ENCODE peak calls at places on chromosomes 13 and 19, in eight cellular contexts. B is mammary epithelial cell, J is neural progenitor cell, C is psoas muscle, K is endodermal cell, F is right cardiac atrium, V is IMR-90, H is H9. S is an unnamed sample.

GRCh38 chr19:1425902-1426301 is 12.3 kb upstream of the RPS15 start:
- DNase-seq in B (no peak), J (no peak), C (no peak), K (no peak), F (no peak), V (no peak), H (no peak), S (no peak)

GRCh38 chr13:98142427-98143156 is at the start of gene FARP1:
- DNase-seq in B (peak; percentile 77), J (peak; percentile 94), C (peak; percentile 81), K (peak; percentile 89), F (peak; percentile 71), V (peak; percentile 65), H (peak; percentile 78), S (peak; percentile 88)

GRCh38 chr19:2045501-2046045 is 5.5 kb downstream of the MKNK2 start:
- DNase-seq in B (no peak), J (no peak), C (peak; percentile 84), K (no peak), F (no peak), V (no peak), H (no peak), S (no peak)

GRCh38 chr13:32023698-32024097 is 7.9 kb upstream of the FRY start:
- DNase-seq in B (no peak), J (no peak), C (no peak), K (no peak), F (no peak), V (no peak), H (no peak), S (no peak)

GRCh38 chr19:42244452-42245220 is 2.2 kb upstream of the GSK3A start:
- DNase-seq in B (peak; percentile 90), J (peak; percentile 97), C (peak; percentile 95), K (peak; percentile 98), F (peak; percentile 94), V (peak; percentile 93), H (peak; percentile 97), S (peak; percentile 92)

GRCh38 chr19:46985532-46986415 is 33.9 kb upstream of the NPAS1 start:
- DNase-seq in B (no peak), J (no peak), C (no peak), K (peak; percentile 63), F (no peak), V (no peak), H (no peak), S (no peak)

GRCh38 chr19:48731452-48731851 is 9.0 kb downstream of the RASIP1 start:
- DNase-seq in B (no peak), J (no peak), C (no peak), K (no peak), F (no peak), V (no peak), H (no peak), S (no peak)

GRCh38 chr19:36046443-36047050 is 7.5 kb downstream of the THAP8 start:
- DNase-seq in B (no peak), J (no peak), C (no peak), K (no peak), F (no peak), V (no peak), H (no peak), S (no peak)

GRCh38 chr13:34993470-34993869 is 51.4 kb downstream of the NBEA start:
- DNase-seq in B (peak; percentile 1), J (no peak), C (no peak), K (no peak), F (no peak), V (no peak), H (no peak), S (no peak)

GRCh38 chr19:47541507-47541906 is 26.6 kb upstream of the NAPA start:
- DNase-seq in B (no peak), J (no peak), C (no peak), K (no peak), F (no peak), V (no peak), H (no peak), S (no peak)

GRCh38 chr13:27293873-27294515 is 23.4 kb downstream of the RASL11A start:
- DNase-seq in B (no peak), J (no peak), C (no peak), K (no peak), F (no peak), V (no peak), H (no peak), S (no peak)

GRCh38 chr13:41332829-41333228 is 21.8 kb downstream of the NAA16 start:
- DNase-seq in B (no peak), J (no peak), C (no peak), K (no peak), F (no peak), V (no peak), H (no peak), S (no peak)
- H3K27ac ChIP-seq in B (no peak overlapping the region), J (no peak overlapping the region), C (peak overlapping the region; percentile 75), K (no peak overlapping the region), F (no peak overlapping the region), V (no peak overlapping the region), H (no peak overlapping the region), S (peak overlapping the region; percentile 51)

GRCh38 chr19:51060973-51061372 is 3.9 kb downstream of the KLK13 start:
- DNase-seq in B (no peak), J (no peak), C (no peak), K (no peak), F (no peak), V (no peak), H (no peak), S (no peak)
- H3K27ac ChIP-seq in B (no peak overlapping the region), J (no peak overlapping the region), C (no peak overlapping the region), K (no peak overlapping the region), F (no peak overlapping the region), V (no peak overlapping the region), H (no peak overlapping the region), S (no peak overlapping the region)

DNA sequence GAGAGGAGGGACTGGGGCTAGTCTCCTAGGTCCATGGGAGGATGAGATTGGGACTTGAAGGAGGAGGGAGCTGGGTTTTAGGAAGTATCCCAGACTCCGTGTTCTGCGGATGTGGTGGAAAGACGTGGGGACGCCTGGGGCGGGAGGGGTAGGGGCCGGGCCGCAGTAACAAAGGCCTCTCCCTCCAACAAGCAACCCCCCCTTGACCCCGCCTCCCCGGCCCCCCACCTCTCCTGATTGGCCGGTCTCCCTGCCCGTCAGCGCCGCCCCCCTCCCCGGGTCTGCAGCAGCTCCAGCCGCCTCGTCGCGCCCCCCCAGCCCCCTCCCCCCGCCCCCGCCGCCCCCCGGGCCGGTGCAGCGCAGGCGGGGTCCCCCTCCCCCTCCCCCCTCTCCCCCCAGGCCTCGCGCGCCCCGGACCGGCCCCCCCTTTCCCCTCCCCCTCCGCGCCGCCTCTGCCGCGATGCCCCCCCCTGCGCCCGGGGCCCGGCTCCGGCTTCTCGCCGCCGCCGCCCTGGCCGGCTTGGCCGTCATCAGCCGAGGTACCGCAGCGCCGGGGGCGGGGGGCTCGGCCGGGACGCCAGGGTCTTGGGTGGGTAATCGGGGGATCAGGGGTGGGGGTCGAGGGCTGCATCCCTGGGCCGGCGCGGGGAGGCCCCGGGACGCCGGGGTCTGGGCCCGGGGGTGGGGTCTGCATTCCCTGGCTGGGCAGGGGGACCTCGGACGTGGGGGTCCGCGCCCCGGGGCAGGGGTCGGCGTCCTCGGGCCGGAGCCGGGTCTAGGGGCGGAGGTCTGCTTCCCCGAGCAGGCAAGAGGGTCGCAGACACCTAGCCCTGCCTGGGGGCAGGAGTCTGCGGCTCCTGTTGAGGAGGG is at the start of gene IGLON5:
- DNase-seq in B (no peak), J (peak; percentile 67), C (no peak), K (peak; percentile 88), F (no peak), V (no peak), H (peak; percentile 71), S (no peak)
- H3K27ac ChIP-seq in B (no peak within 1 kb of the TSS), J (no peak within 1 kb of the TSS), C (no peak within 1 kb of the TSS), K (peak within 1 kb of the TSS; percentile 53), F (no peak within 1 kb of the TSS), V (no peak within 1 kb of the TSS), H (no peak within 1 kb of the TSS), S (no peak within 1 kb of the TSS)

GRCh38 chr13:50358715-50359367 is 343.6 kb downstream of the KCNRG start:
- DNase-seq in B (no peak), J (no peak), C (no peak), K (no peak), F (no peak), V (no peak), H (no peak), S (no peak)

GRCh38 chr13:50358221-50358620 is 343.0 kb downstream of the KCNRG start:
- DNase-seq in B (no peak), J (no peak), C (no peak), K (no peak), F (no peak), V (no peak), H (no peak), S (no peak)

GRCh38 chr13:50357586-50358118 is 342.4 kb downstream of the KCNRG start:
- DNase-seq in B (peak; percentile 61), J (no peak), C (no peak), K (no peak), F (peak; percentile 46), V (peak; percentile 93), H (no peak), S (no peak)

GRCh38 chr13:50355797-50356196 is 340.6 kb downstream of the KCNRG start:
- DNase-seq in B (no peak), J (no peak), C (no peak), K (no peak), F (no peak), V (no peak), H (no peak), S (no peak)

DNA sequence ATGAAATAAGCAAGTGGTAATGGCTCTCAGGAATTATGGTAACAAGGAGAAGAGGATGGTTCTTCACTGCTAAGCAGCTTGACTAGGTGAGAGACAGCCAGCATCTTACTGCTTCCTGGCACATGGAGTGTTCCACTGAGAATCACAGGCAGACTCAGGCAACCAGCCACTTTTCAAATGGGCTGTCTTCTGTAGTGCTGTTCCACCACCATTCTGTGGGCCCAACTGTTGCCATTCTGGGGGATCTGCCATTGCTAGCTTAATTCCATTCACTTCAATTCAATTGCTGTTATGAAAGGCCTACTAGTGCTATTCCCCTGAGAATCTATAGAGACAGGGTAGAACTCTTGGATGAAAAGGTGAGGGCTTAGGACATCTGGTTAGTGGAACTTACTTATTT is 341.9 kb downstream of the KCNRG start:
- DNase-seq in B (no peak), J (no peak), C (no peak), K (no peak), F (no peak), V (no peak), H (no peak), S (no peak)
- H3K27ac ChIP-seq in B (no peak overlapping the region), J (no peak overlapping the region), C (no peak overlapping the region), K (no peak overlapping the region), F (no peak overlapping the region), V (peak overlapping the region; percentile 20), H (no peak overlapping the region), S (peak overlapping the region; percentile 52)

S was measured in tibial artery.